ENCODE peak calls at places on chromosomes 12 and 14, in eight cellular contexts. V is GM23248; C is activated gamma-delta T cell treated with anti-CD3 and anti-CD28 coated beads, Interleukin-2, amount 50 U/mL, for 16 hours; X is Caki2; M is HFFc6; H is EL; J is HCT116; K is GM19239. T is an unnamed sample.

GRCh38 chr12:27707216-27707615 is 3.4 kb upstream of the MRPS35 start:
- DNase-seq in V (no peak), C (no peak), X (no peak), M (no peak), H (no peak), J (no peak), K (no peak), T (no peak)

GRCh38 chr14:58808828-58809227 is 171.1 kb downstream of the DACT1 start:
- DNase-seq in V (peak; percentile 25), C (no peak), X (no peak), M (peak; percentile 8), H (peak; percentile 42), J (no peak), K (no peak), T (no peak)

GRCh38 chr14:67270354-67270753 is 29.1 kb downstream of the PALS1 start:
- DNase-seq in V (peak; percentile 45), C (no peak), X (no peak), M (no peak), H (no peak), J (no peak), K (no peak), T (no peak)

GRCh38 chr12:48932878-48933277 is 7.6 kb upstream of the FKBP11 start:
- DNase-seq in V (no peak), C (no peak), X (no peak), M (no peak), H (no peak), J (no peak), K (no peak), T (no peak)

GRCh38 chr12:112309797-112310196 is 72.4 kb downstream of the HECTD4 start:
- DNase-seq in V (peak; percentile 20), C (no peak), X (no peak), M (no peak), H (peak; percentile 37), J (no peak), K (no peak), T (no peak)

GRCh38 chr12:22396253-22396652 is 61.7 kb upstream of the ST8SIA1 start:
- DNase-seq in V (no peak), C (no peak), X (no peak), M (no peak), H (no peak), J (no peak), K (no peak), T (no peak)

GRCh38 chr14:62528296-62528695 is 517.0 kb downstream of the KCNH5 start:
- DNase-seq in V (no peak), C (no peak), X (no peak), M (no peak), H (no peak), J (no peak), K (no peak), T (no peak)

GRCh38 chr12:26690601-26691000 is 142.4 kb downstream of the ITPR2 start:
- DNase-seq in V (no peak), C (no peak), X (no peak), M (no peak), H (no peak), J (no peak), K (no peak), T (no peak)

GRCh38 chr12:124532331-124532750 is 35.1 kb downstream of the NCOR2 start:
- DNase-seq in V (no peak), C (no peak), X (no peak), M (no peak), H (no peak), J (no peak), K (no peak), T (no peak)

GRCh38 chr14:77763978-77764377 is 3.0 kb upstream of the SNW1 start:
- DNase-seq in V (no peak), C (no peak), X (no peak), M (no peak), H (no peak), J (no peak), K (no peak), T (no peak)

GRCh38 chr12:132272706-132273105 is 56.7 kb downstream of the GALNT9 start:
- DNase-seq in V (no peak), C (no peak), X (no peak), M (no peak), H (no peak), J (no peak), K (no peak), T (no peak)

GRCh38 chr14:57346741-57347140 is 43.6 kb upstream of the NAA30 start:
- DNase-seq in V (no peak), C (no peak), X (no peak), M (no peak), H (no peak), J (no peak), K (no peak), T (no peak)

GRCh38 chr12:123388218-123388947 is 4.5 kb downstream of the KMT5A start:
- DNase-seq in V (peak; percentile 88), C (peak; percentile 53), X (peak; percentile 65), M (peak; percentile 44), H (peak; percentile 74), J (no peak), K (peak; percentile 95), T (no peak)

GRCh38 chr14:89721991-89722390 is 232.5 kb downstream of the EFCAB11 start:
- DNase-seq in V (peak; percentile 10), C (no peak), X (no peak), M (no peak), H (no peak), J (no peak), K (no peak), T (no peak)

GRCh38 chr12:47775100-47775911 is 2.3 kb downstream of the SLC48A1 start:
- DNase-seq in V (peak; percentile 74), C (no peak), X (peak; percentile 62), M (peak; percentile 64), H (peak; percentile 45), J (no peak), K (no peak), T (no peak)

GRCh38 chr12:116087962-116088361 is 189.5 kb downstream of the MED13L start:
- DNase-seq in V (no peak), C (no peak), X (no peak), M (no peak), H (no peak), J (no peak), K (no peak), T (no peak)

GRCh38 chr14:76918176-76918750 is 92.1 kb downstream of the LRRC74A start:
- DNase-seq in V (peak; percentile 93), C (no peak), X (no peak), M (peak; percentile 76), H (peak; percentile 80), J (no peak), K (no peak), T (no peak)

GRCh38 chr12:126752021-126752420 is 1514.9 kb upstream of the TMEM132C start:
- DNase-seq in V (no peak), C (no peak), X (no peak), M (no peak), H (no peak), J (no peak), K (no peak), T (no peak)

GRCh38 chr14:99863059-99863458 is 69.8 kb downstream of the EML1 start:
- DNase-seq in V (no peak), C (no peak), X (no peak), M (no peak), H (no peak), J (no peak), K (no peak), T (no peak)

GRCh38 chr14:61387076-61387475 is 65.7 kb downstream of the PRKCH start:
- DNase-seq in V (no peak), C (no peak), X (no peak), M (no peak), H (no peak), J (no peak), K (no peak), T (no peak)

GRCh38 chr14:58731465-58732330 is 93.9 kb downstream of the DACT1 start:
- DNase-seq in V (peak; percentile 97), C (no peak), X (peak; percentile 73), M (peak; percentile 99), H (peak; percentile 99), J (peak; percentile 96), K (no peak), T (peak; percentile 82)

GRCh38 chr12:107448198-107448597 is 237.4 kb upstream of the PWP1 start:
- DNase-seq in V (peak; percentile 49), C (no peak), X (no peak), M (no peak), H (peak; percentile 10), J (peak; percentile 3), K (no peak), T (no peak)

GRCh38 chr12:10943167-10943566 is 4.1 kb upstream of the TAS2R14 start:
- DNase-seq in V (no peak), C (no peak), X (peak; percentile 20), M (no peak), H (no peak), J (no peak), K (no peak), T (no peak)

GRCh38 chr12:122111070-122111750 is 32.7 kb downstream of the MLXIP start:
- DNase-seq in V (peak; percentile 44), C (no peak), X (peak; percentile 54), M (no peak), H (no peak), J (peak; percentile 29), K (no peak), T (no peak)

GRCh38 chr12:79331870-79332269 is 358.9 kb downstream of the PAWR start:
- DNase-seq in V (peak; percentile 43), C (no peak), X (no peak), M (peak; percentile 13), H (peak; percentile 45), J (no peak), K (no peak), T (no peak)

GRCh38 chr14:64746298-64747250 is 42.4 kb downstream of the PLEKHG3 start:
- DNase-seq in V (no peak), C (no peak), X (no peak), M (no peak), H (no peak), J (no peak), K (no peak), T (no peak)

GRCh38 chr14:99148131-99148530 is 123.9 kb downstream of the BCL11B start:
- DNase-seq in V (no peak), C (no peak), X (no peak), M (no peak), H (no peak), J (no peak), K (no peak), T (no peak)